ENCODE peak calls at places on chromosomes 2 and 18, in ten cellular contexts. One of them, this sample, is unnamed.

GRCh38 chr2:85273732-85274731 is 53.8 kb downstream of the TGOLN2 start:
- DNase-seq in fibroblast of villous mesenchyme: peak
- DNase-seq in HCT116: no peak
- DNase-seq in upper lobe of left lung: no peak
- DNase-seq in fibroblast of mammary gland: peak
- DNase-seq in BJ: no peak
- DNase-seq in gastrocnemius medialis: no peak
- DNase-seq in IMR-90: peak
- DNase-seq in colonic mucosa: no peak
- DNase-seq in right atrium auricular region: no peak
- DNase-seq in this sample: no peak

GRCh38 chr2:97748397-97748796 is 35.0 kb downstream of the ZAP70 start:
- DNase-seq in IMR-90: no peak
- DNase-seq in colonic mucosa: no peak
- DNase-seq in BJ: no peak
- DNase-seq in gastrocnemius medialis: no peak
- DNase-seq in fibroblast of mammary gland: peak
- DNase-seq in HCT116: no peak
- DNase-seq in upper lobe of left lung: no peak
- DNase-seq in fibroblast of villous mesenchyme: no peak
- DNase-seq in right atrium auricular region: no peak
- DNase-seq in this sample: no peak

GRCh38 chr18:47689386-47689785 is 241.1 kb downstream of the SMAD2 start:
- DNase-seq in IMR-90: no peak
- DNase-seq in colonic mucosa: no peak
- DNase-seq in gastrocnemius medialis: no peak
- DNase-seq in right atrium auricular region: no peak
- DNase-seq in HCT116: no peak
- DNase-seq in fibroblast of mammary gland: no peak
- DNase-seq in upper lobe of left lung: no peak
- DNase-seq in BJ: no peak
- DNase-seq in fibroblast of villous mesenchyme: no peak
- DNase-seq in this sample: no peak

GRCh38 chr2:73907840-73908452 is 15.1 kb downstream of the ACTG2 start:
- DNase-seq in colonic mucosa: peak
- DNase-seq in right atrium auricular region: no peak
- DNase-seq in fibroblast of villous mesenchyme: peak
- DNase-seq in HCT116: no peak
- DNase-seq in gastrocnemius medialis: no peak
- DNase-seq in BJ: no peak
- DNase-seq in upper lobe of left lung: peak
- DNase-seq in IMR-90: peak
- DNase-seq in fibroblast of mammary gland: peak
- DNase-seq in this sample: no peak

GRCh38 chr2:161825429-161825828 is 201.2 kb downstream of the SLC4A10 start:
- DNase-seq in right atrium auricular region: no peak
- DNase-seq in IMR-90: no peak
- DNase-seq in fibroblast of mammary gland: no peak
- DNase-seq in HCT116: no peak
- DNase-seq in gastrocnemius medialis: no peak
- DNase-seq in upper lobe of left lung: no peak
- DNase-seq in fibroblast of villous mesenchyme: no peak
- DNase-seq in BJ: no peak
- DNase-seq in colonic mucosa: no peak
- DNase-seq in this sample: no peak

GRCh38 chr2:171703574-171704347 is 16.5 kb downstream of the DYNC1I2 start:
- DNase-seq in BJ: no peak
- DNase-seq in IMR-90: peak
- DNase-seq in HCT116: peak
- DNase-seq in fibroblast of mammary gland: peak
- DNase-seq in right atrium auricular region: no peak
- DNase-seq in fibroblast of villous mesenchyme: peak
- DNase-seq in gastrocnemius medialis: no peak
- DNase-seq in colonic mucosa: no peak
- DNase-seq in upper lobe of left lung: no peak
- DNase-seq in this sample: no peak

GRCh38 chr2:236945431-236946016 is 140.2 kb upstream of the COPS8 start:
- DNase-seq in fibroblast of villous mesenchyme: no peak
- DNase-seq in gastrocnemius medialis: no peak
- DNase-seq in BJ: no peak
- DNase-seq in right atrium auricular region: peak
- DNase-seq in colonic mucosa: peak
- DNase-seq in upper lobe of left lung: no peak
- DNase-seq in fibroblast of mammary gland: no peak
- DNase-seq in IMR-90: no peak
- DNase-seq in HCT116: no peak
- DNase-seq in this sample: no peak

GRCh38 chr18:8469793-8470192 is 139.4 kb upstream of the RAB12 start:
- DNase-seq in fibroblast of mammary gland: peak
- DNase-seq in gastrocnemius medialis: no peak
- DNase-seq in fibroblast of villous mesenchyme: peak
- DNase-seq in HCT116: no peak
- DNase-seq in right atrium auricular region: peak
- DNase-seq in upper lobe of left lung: no peak
- DNase-seq in colonic mucosa: no peak
- DNase-seq in IMR-90: peak
- DNase-seq in BJ: no peak
- DNase-seq in this sample: no peak

GRCh38 chr2:61762292-61762691 is 91.6 kb downstream of the FAM161A start:
- DNase-seq in colonic mucosa: no peak
- DNase-seq in fibroblast of mammary gland: no peak
- DNase-seq in BJ: no peak
- DNase-seq in HCT116: no peak
- DNase-seq in fibroblast of villous mesenchyme: no peak
- DNase-seq in gastrocnemius medialis: no peak
- DNase-seq in right atrium auricular region: no peak
- DNase-seq in IMR-90: no peak
- DNase-seq in upper lobe of left lung: no peak
- DNase-seq in this sample: no peak

GRCh38 chr2:227813229-227813561 is 447 bp upstream of the CCL20 start:
- DNase-seq in colonic mucosa: no peak
- DNase-seq in fibroblast of mammary gland: no peak
- DNase-seq in HCT116: no peak
- DNase-seq in gastrocnemius medialis: no peak
- DNase-seq in upper lobe of left lung: no peak
- DNase-seq in BJ: no peak
- DNase-seq in right atrium auricular region: no peak
- DNase-seq in IMR-90: no peak
- DNase-seq in fibroblast of villous mesenchyme: no peak
- DNase-seq in this sample: no peak

GRCh38 chr2:102116675-102117471 is 25.7 kb upstream of the IL1R1 start:
- DNase-seq in gastrocnemius medialis: no peak
- DNase-seq in upper lobe of left lung: no peak
- DNase-seq in HCT116: no peak
- DNase-seq in BJ: no peak
- DNase-seq in fibroblast of mammary gland: peak
- DNase-seq in IMR-90: peak
- DNase-seq in fibroblast of villous mesenchyme: peak
- DNase-seq in right atrium auricular region: no peak
- DNase-seq in colonic mucosa: no peak
- DNase-seq in this sample: no peak
- H3K4me3 ChIP-seq in gastrocnemius medialis: no peak
- H3K4me3 ChIP-seq in upper lobe of left lung: no peak
- H3K4me3 ChIP-seq in HCT116: no peak
- H3K4me3 ChIP-seq in BJ: no peak
- H3K4me3 ChIP-seq in fibroblast of mammary gland: no peak
- H3K4me3 ChIP-seq in IMR-90: no peak
- H3K4me3 ChIP-seq in fibroblast of villous mesenchyme: no peak
- H3K4me3 ChIP-seq in right atrium auricular region: no peak
- H3K4me3 ChIP-seq in colonic mucosa: no peak
- H3K4me3 ChIP-seq in this sample: no peak

GRCh38 chr18:23154021-23154420 is 18.7 kb downstream of the CABLES1 start:
- DNase-seq in right atrium auricular region: no peak
- DNase-seq in gastrocnemius medialis: no peak
- DNase-seq in HCT116: no peak
- DNase-seq in BJ: no peak
- DNase-seq in colonic mucosa: no peak
- DNase-seq in fibroblast of mammary gland: no peak
- DNase-seq in IMR-90: no peak
- DNase-seq in upper lobe of left lung: no peak
- DNase-seq in fibroblast of villous mesenchyme: no peak
- DNase-seq in this sample: no peak

GRCh38 chr18:23155537-23155936 is 20.3 kb downstream of the CABLES1 start:
- DNase-seq in HCT116: no peak
- DNase-seq in upper lobe of left lung: no peak
- DNase-seq in fibroblast of mammary gland: no peak
- DNase-seq in colonic mucosa: no peak
- DNase-seq in right atrium auricular region: no peak
- DNase-seq in gastrocnemius medialis: no peak
- DNase-seq in BJ: no peak
- DNase-seq in fibroblast of villous mesenchyme: no peak
- DNase-seq in IMR-90: no peak
- DNase-seq in this sample: no peak

GRCh38 chr18:23158058-23158457 is 22.8 kb downstream of the CABLES1 start:
- DNase-seq in fibroblast of mammary gland: no peak
- DNase-seq in fibroblast of villous mesenchyme: no peak
- DNase-seq in HCT116: no peak
- DNase-seq in upper lobe of left lung: no peak
- DNase-seq in colonic mucosa: no peak
- DNase-seq in IMR-90: no peak
- DNase-seq in gastrocnemius medialis: no peak
- DNase-seq in right atrium auricular region: no peak
- DNase-seq in BJ: no peak
- DNase-seq in this sample: no peak

GRCh38 chr18:23156134-23156533 is 20.8 kb downstream of the CABLES1 start:
- DNase-seq in upper lobe of left lung: no peak
- DNase-seq in HCT116: no peak
- DNase-seq in fibroblast of villous mesenchyme: no peak
- DNase-seq in gastrocnemius medialis: no peak
- DNase-seq in fibroblast of mammary gland: no peak
- DNase-seq in BJ: no peak
- DNase-seq in IMR-90: no peak
- DNase-seq in colonic mucosa: no peak
- DNase-seq in right atrium auricular region: no peak
- DNase-seq in this sample: no peak

DNA sequence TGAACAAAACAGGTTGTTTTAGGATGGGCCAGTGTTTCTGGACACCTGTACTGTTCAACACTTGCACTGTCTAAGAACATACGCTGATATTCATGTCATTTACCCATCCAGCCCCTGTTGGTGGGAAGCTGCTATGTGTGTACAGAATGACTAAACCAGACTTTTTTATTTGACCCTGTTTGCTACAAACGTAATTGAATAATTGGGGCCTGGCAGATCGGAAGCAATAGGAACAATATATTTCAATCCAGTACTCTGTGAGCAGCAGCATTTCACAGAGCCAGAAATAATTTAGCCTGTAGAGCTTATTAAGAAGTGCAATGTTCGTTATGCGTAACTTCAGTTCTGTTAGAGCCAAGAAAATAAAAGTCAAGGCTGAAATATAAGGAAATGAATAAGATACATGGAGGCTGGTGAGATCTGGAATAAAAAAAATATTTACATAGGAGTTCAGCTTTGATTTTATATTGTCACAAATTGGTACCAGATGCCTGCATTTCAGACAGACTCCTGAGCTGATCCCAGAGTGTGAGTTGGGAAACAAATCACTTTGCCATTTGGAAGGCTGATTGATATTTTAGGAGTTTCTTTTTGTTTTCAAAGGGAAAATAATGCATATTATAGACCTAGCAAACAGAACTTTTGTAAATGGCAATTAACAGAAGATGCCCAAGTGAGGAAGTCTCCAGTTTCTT is 19.7 kb downstream of the CABLES1 start:
- DNase-seq in gastrocnemius medialis: no peak
- DNase-seq in BJ: no peak
- DNase-seq in colonic mucosa: no peak
- DNase-seq in fibroblast of villous mesenchyme: no peak
- DNase-seq in HCT116: no peak
- DNase-seq in upper lobe of left lung: no peak
- DNase-seq in right atrium auricular region: no peak
- DNase-seq in fibroblast of mammary gland: no peak
- DNase-seq in IMR-90: no peak
- DNase-seq in this sample: no peak
- TF ChIP-seq CTCF in gastrocnemius medialis: no peak
- TF ChIP-seq CTCF in BJ: no peak
- TF ChIP-seq CTCF in colonic mucosa: no peak
- TF ChIP-seq CTCF in fibroblast of villous mesenchyme: no peak
- TF ChIP-seq CTCF in HCT116: no peak
- TF ChIP-seq CTCF in upper lobe of left lung: no peak
- TF ChIP-seq CTCF in right atrium auricular region: no peak
- TF ChIP-seq CTCF in fibroblast of mammary gland: no peak
- TF ChIP-seq CTCF in IMR-90: no peak
- TF ChIP-seq CTCF in this sample: no peak

GRCh38 chr2:65070172-65070830 is 14.1 kb downstream of the CEP68 start:
- DNase-seq in fibroblast of mammary gland: peak
- DNase-seq in gastrocnemius medialis: peak
- DNase-seq in colonic mucosa: peak
- DNase-seq in upper lobe of left lung: no peak
- DNase-seq in IMR-90: peak
- DNase-seq in BJ: no peak
- DNase-seq in fibroblast of villous mesenchyme: peak
- DNase-seq in right atrium auricular region: no peak
- DNase-seq in HCT116: peak
- DNase-seq in this sample: no peak
- H3K4me3 ChIP-seq in fibroblast of mammary gland: no peak
- H3K4me3 ChIP-seq in gastrocnemius medialis: no peak
- H3K4me3 ChIP-seq in colonic mucosa: no peak
- H3K4me3 ChIP-seq in upper lobe of left lung: no peak
- H3K4me3 ChIP-seq in IMR-90: no peak
- H3K4me3 ChIP-seq in BJ: no peak
- H3K4me3 ChIP-seq in fibroblast of villous mesenchyme: no peak
- H3K4me3 ChIP-seq in right atrium auricular region: no peak
- H3K4me3 ChIP-seq in HCT116: peak
- H3K4me3 ChIP-seq in this sample: no peak

GRCh38 chr18:36381075-36381474 is 83.6 kb downstream of the FHOD3 start:
- DNase-seq in IMR-90: no peak
- DNase-seq in gastrocnemius medialis: no peak
- DNase-seq in colonic mucosa: no peak
- DNase-seq in upper lobe of left lung: no peak
- DNase-seq in right atrium auricular region: no peak
- DNase-seq in HCT116: no peak
- DNase-seq in fibroblast of villous mesenchyme: no peak
- DNase-seq in fibroblast of mammary gland: no peak
- DNase-seq in BJ: no peak
- DNase-seq in this sample: no peak

GRCh38 chr18:36380173-36380827 is 82.8 kb downstream of the FHOD3 start:
- DNase-seq in colonic mucosa: no peak
- DNase-seq in BJ: no peak
- DNase-seq in fibroblast of villous mesenchyme: no peak
- DNase-seq in fibroblast of mammary gland: no peak
- DNase-seq in gastrocnemius medialis: no peak
- DNase-seq in HCT116: no peak
- DNase-seq in IMR-90: no peak
- DNase-seq in right atrium auricular region: no peak
- DNase-seq in upper lobe of left lung: no peak
- DNase-seq in this sample: no peak

GRCh38 chr18:36382854-36383253 is 85.3 kb downstream of the FHOD3 start:
- DNase-seq in fibroblast of villous mesenchyme: no peak
- DNase-seq in HCT116: no peak
- DNase-seq in BJ: no peak
- DNase-seq in gastrocnemius medialis: no peak
- DNase-seq in IMR-90: no peak
- DNase-seq in fibroblast of mammary gland: no peak
- DNase-seq in right atrium auricular region: no peak
- DNase-seq in upper lobe of left lung: no peak
- DNase-seq in colonic mucosa: no peak
- DNase-seq in this sample: no peak

GRCh38 chr18:36379426-36379984 is 82.0 kb downstream of the FHOD3 start:
- DNase-seq in fibroblast of mammary gland: no peak
- DNase-seq in HCT116: no peak
- DNase-seq in IMR-90: no peak
- DNase-seq in gastrocnemius medialis: no peak
- DNase-seq in BJ: no peak
- DNase-seq in upper lobe of left lung: no peak
- DNase-seq in colonic mucosa: no peak
- DNase-seq in right atrium auricular region: no peak
- DNase-seq in fibroblast of villous mesenchyme: no peak
- DNase-seq in this sample: no peak

GRCh38 chr18:36382151-36382550 is 84.6 kb downstream of the FHOD3 start:
- DNase-seq in IMR-90: no peak
- DNase-seq in fibroblast of villous mesenchyme: no peak
- DNase-seq in HCT116: no peak
- DNase-seq in gastrocnemius medialis: no peak
- DNase-seq in fibroblast of mammary gland: no peak
- DNase-seq in right atrium auricular region: no peak
- DNase-seq in BJ: no peak
- DNase-seq in upper lobe of left lung: no peak
- DNase-seq in colonic mucosa: no peak
- DNase-seq in this sample: no peak
- TF ChIP-seq CTCF in IMR-90: no peak
- TF ChIP-seq CTCF in fibroblast of villous mesenchyme: no peak
- TF ChIP-seq CTCF in HCT116: no peak
- TF ChIP-seq CTCF in gastrocnemius medialis: no peak
- TF ChIP-seq CTCF in fibroblast of mammary gland: no peak
- TF ChIP-seq CTCF in right atrium auricular region: no peak
- TF ChIP-seq CTCF in BJ: no peak
- TF ChIP-seq CTCF in upper lobe of left lung: no peak
- TF ChIP-seq CTCF in colonic mucosa: no peak
- TF ChIP-seq CTCF in this sample: no peak

This sample was measured in kidney epithelial cell.